ENCODE peak calls at places on chromosomes 3 and 15, in six cellular contexts. One of them, this sample, is unnamed.

GRCh38 chr3:54733079-54733478 is 194.8 kb downstream of the LRTM1 start:
- DNase-seq in iPS-NIHi11: no peak
- DNase-seq in putamen: no peak
- DNase-seq in gastrocnemius medialis: no peak
- DNase-seq in M059J: no peak
- DNase-seq in Right ventricle myocardium superior: no peak
- DNase-seq in this sample: no peak

GRCh38 chr15:68504721-68505090 is 72.7 kb upstream of the ITGA11 start:
- DNase-seq in iPS-NIHi11: no peak
- DNase-seq in putamen: no peak
- DNase-seq in gastrocnemius medialis: no peak
- DNase-seq in M059J: no peak
- DNase-seq in Right ventricle myocardium superior: no peak
- DNase-seq in this sample: no peak

GRCh38 chr3:129579991-129580390 is 26.5 kb downstream of the PLXND1 start:
- DNase-seq in iPS-NIHi11: no peak
- DNase-seq in putamen: no peak
- DNase-seq in gastrocnemius medialis: no peak
- DNase-seq in M059J: no peak
- DNase-seq in Right ventricle myocardium superior: no peak
- DNase-seq in this sample: no peak

GRCh38 chr3:52013802-52014598 is 18.3 kb upstream of the RPL29 start:
- DNase-seq in iPS-NIHi11: no peak
- DNase-seq in putamen: no peak
- DNase-seq in gastrocnemius medialis: no peak
- DNase-seq in M059J: no peak
- DNase-seq in Right ventricle myocardium superior: no peak
- DNase-seq in this sample: no peak

GRCh38 chr15:25176991-25177954 is 222.5 kb downstream of the SNRPN start:
- DNase-seq in iPS-NIHi11: peak
- DNase-seq in putamen: no peak
- DNase-seq in gastrocnemius medialis: no peak
- DNase-seq in M059J: no peak
- DNase-seq in Right ventricle myocardium superior: peak
- DNase-seq in this sample: no peak

GRCh38 chr15:52295421-52295991 is at the start of gene MYO5C:
- DNase-seq in iPS-NIHi11: peak
- DNase-seq in putamen: no peak
- DNase-seq in gastrocnemius medialis: peak
- DNase-seq in M059J: peak
- DNase-seq in Right ventricle myocardium superior: peak
- DNase-seq in this sample: peak

GRCh38 chr3:10933470-10933957 is 59.0 kb upstream of the SLC6A1 start:
- DNase-seq in iPS-NIHi11: no peak
- DNase-seq in putamen: no peak
- DNase-seq in gastrocnemius medialis: no peak
- DNase-seq in M059J: no peak
- DNase-seq in Right ventricle myocardium superior: no peak
- DNase-seq in this sample: no peak

GRCh38 chr15:80403712-80404056 is 498 bp upstream of the ARNT2 start:
- DNase-seq in iPS-NIHi11: peak
- DNase-seq in putamen: no peak
- DNase-seq in gastrocnemius medialis: no peak
- DNase-seq in M059J: no peak
- DNase-seq in Right ventricle myocardium superior: peak
- DNase-seq in this sample: no peak

This sample was measured in NT2/D1.